ENCODE peak calls at places on chromosome X, in four cellular contexts. F is MCF 10A, D is progenitor cell of endocrine pancreas, M is right lobe of liver. P is an unnamed sample.

GRCh38 chrX:101359966-101360365 is 11.4 kb upstream of the TIMM8A start:
- DNase-seq in F (no peak), D (no peak), M (no peak), P (no peak)

GRCh38 chrX:145405012-145405411 is 157.7 kb downstream of the SPANXN1 start:
- DNase-seq in M (no peak), F (peak), D (no peak), P (no peak)

GRCh38 chrX:96703816-96704215 is 19.2 kb downstream of the DIAPH2 start:
- DNase-seq in F (no peak), D (no peak), M (no peak), P (no peak)

GRCh38 chrX:117985241-117985640 is 131.4 kb downstream of the KLHL13 start:
- DNase-seq in D (no peak), F (no peak), M (no peak), P (no peak)

GRCh38 chrX:109384569-109385174 is 97.2 kb downstream of the GUCY2F start:
- DNase-seq in M (no peak), F (peak), D (no peak), P (no peak)

GRCh38 chrX:1391707-1392375 is at the start of gene SLC25A6:
- DNase-seq in F (peak), D (peak), M (peak), P (peak)

GRCh38 chrX:54786972-54787371 is 11.1 kb downstream of the ITIH6 start:
- DNase-seq in D (no peak), M (no peak), F (peak), P (no peak)

GRCh38 chrX:140715787-140716186 is 6.2 kb downstream of the LINC00632 start:
- DNase-seq in F (peak), M (no peak), D (no peak), P (no peak)

GRCh38 chrX:66625525-66625924 is 13.4 kb downstream of the EDA2R start:
- DNase-seq in M (no peak), F (no peak), D (no peak), P (no peak)

GRCh38 chrX:7068939-7069367 is 78.6 kb upstream of the STS start:
- DNase-seq in F (peak), D (no peak), M (no peak), P (no peak)

GRCh38 chrX:41332988-41333743 is 796 bp upstream of the DDX3X start:
- DNase-seq in M (peak), F (peak), D (peak), P (peak)

GRCh38 chrX:16394290-16394689 is 227.0 kb downstream of the MAGEB17 start:
- DNase-seq in M (no peak), F (no peak), D (no peak), P (no peak)

DNA sequence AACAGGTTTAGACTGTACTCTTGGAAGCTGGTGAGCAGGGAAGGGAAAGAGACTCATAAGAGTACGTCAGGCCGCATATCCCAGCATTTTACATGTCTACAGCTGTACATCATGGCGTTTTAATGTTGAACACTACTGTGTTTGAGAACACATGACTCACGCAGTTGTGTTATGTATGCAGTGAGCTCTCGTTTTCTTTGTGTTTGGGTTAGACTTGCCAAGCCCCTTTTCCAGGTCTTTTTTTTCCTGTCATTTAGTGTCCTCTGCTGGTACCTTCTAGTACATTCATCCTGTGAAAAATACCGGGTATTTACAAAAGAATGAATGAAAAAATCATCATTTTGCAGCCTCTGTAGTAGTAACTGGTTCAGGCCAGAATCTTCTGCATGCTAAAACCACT is 35.3 kb downstream of the SMS start:
- DNase-seq in D (no peak), F (peak), M (no peak), P (no peak)
- TF ChIP-seq CTCF in D (peak), F (peak), M (peak), P (no peak)

GRCh38 chrX:153702350-153703035 is 14.8 kb downstream of the SLC6A8 start:
- DNase-seq in F (no peak), D (no peak), M (no peak), P (no peak)

GRCh38 chrX:153703036-153703370 is 15.3 kb downstream of the SLC6A8 start:
- DNase-seq in M (no peak), F (peak), D (no peak), P (no peak)

GRCh38 chrX:153701706-153702105 is 14.0 kb downstream of the SLC6A8 start:
- DNase-seq in D (no peak), F (no peak), M (no peak), P (no peak)

GRCh38 chrX:153700376-153700945 is 12.7 kb downstream of the SLC6A8 start:
- DNase-seq in F (no peak), D (no peak), M (no peak), P (no peak)

GRCh38 chrX:153700967-153701366 is 13.2 kb downstream of the SLC6A8 start:
- DNase-seq in F (no peak), D (no peak), M (no peak), P (no peak)
- TF ChIP-seq CTCF in F (no peak), D (no peak), M (no peak), P (no peak)

GRCh38 chrX:72297953-72298730 is 7.6 kb downstream of the CITED1 start:
- DNase-seq in M (no peak), F (peak), D (no peak), P (no peak)
- TF ChIP-seq CTCF in M (peak), F (peak), D (peak), P (no peak)

GRCh38 chrX:150587585-150588503 is 19.4 kb downstream of the MTM1 start:
- DNase-seq in M (no peak), F (peak), D (no peak), P (no peak)
- TF ChIP-seq CTCF in M (peak), F (peak), D (peak), P (no peak)

GRCh38 chrX:43349363-43349762 is 306.7 kb upstream of the MAOA start:
- DNase-seq in F (peak), M (no peak), D (no peak), P (no peak)
- TF ChIP-seq CTCF in F (peak), M (peak), D (peak), P (no peak)

P was measured in activated B cell treated with CpG ODN at 0.5 μM for 24 hours.